ENCODE peak calls at places on chromosomes 7 and 10, in nine cellular contexts. V is WTC11; B is NCI-H2171; Y is WERI-Rb-1; O is AG04450; A is GM12865; M is GM12891; H is HepG2; I is stimulated activated CD8-positive, alpha-beta memory T cell treated with anti-CD3 and anti-CD28 coated beads, Interleukin-15, amount 100 ng/mL, for 4 hours. Q is an unnamed sample.

GRCh38 chr7:32059289-32060045 is 10.7 kb downstream of the PDE1C start:
- DNase-seq in V (no peak), B (no peak), Y (no peak), O (no peak), A (no peak), M (no peak), H (no peak), I (no peak), Q (no peak)

GRCh38 chr7:142481548-142481947 is 223.7 kb upstream of the PRSS58 start:
- DNase-seq in V (no peak), B (peak), Y (peak), O (no peak), A (no peak), M (no peak), H (no peak), I (no peak), Q (peak)

GRCh38 chr7:158035343-158035742 is 552.3 kb downstream of the PTPRN2 start:
- DNase-seq in V (no peak), B (no peak), Y (no peak), O (no peak), A (no peak), M (no peak), H (no peak), I (no peak), Q (no peak)

GRCh38 chr7:50754684-50755083 is 28.0 kb downstream of the GRB10 start:
- DNase-seq in V (no peak), B (no peak), Y (peak), O (no peak), A (no peak), M (no peak), H (peak), I (no peak), Q (no peak)

GRCh38 chr7:92751902-92752901 is 84.2 kb downstream of the CDK6 start:
- DNase-seq in V (no peak), B (no peak), Y (no peak), O (peak), A (no peak), M (no peak), H (peak), I (no peak), Q (peak)

GRCh38 chr7:50926049-50926448 is 143.4 kb upstream of the GRB10 start:
- DNase-seq in V (no peak), B (no peak), Y (no peak), O (no peak), A (no peak), M (no peak), H (no peak), I (no peak), Q (no peak)

GRCh38 chr10:63703740-63704345 is 182.6 kb downstream of the REEP3 start:
- DNase-seq in V (no peak), B (no peak), Y (no peak), O (no peak), A (no peak), M (no peak), H (no peak), I (no peak), Q (no peak)

GRCh38 chr10:3071405-3072198 is 4.3 kb downstream of the PFKP start:
- DNase-seq in V (no peak), B (no peak), Y (no peak), O (no peak), A (no peak), M (no peak), H (no peak), I (peak), Q (peak)

GRCh38 chr7:1361016-1361755 is 98.1 kb downstream of the MICALL2 start:
- DNase-seq in V (no peak), B (no peak), Y (no peak), O (no peak), A (no peak), M (no peak), H (no peak), I (no peak), Q (no peak)

GRCh38 chr10:112558476-112559166 is 111.6 kb downstream of the VTI1A start:
- DNase-seq in V (no peak), B (no peak), Y (no peak), O (no peak), A (no peak), M (no peak), H (no peak), I (no peak), Q (no peak)

GRCh38 chr7:55366461-55367138 is 1.5 kb downstream of the LANCL2 start:
- DNase-seq in V (no peak), B (peak), Y (peak), O (no peak), A (peak), M (no peak), H (peak), I (no peak), Q (no peak)

GRCh38 chr7:99012722-99013121 is 131.2 kb downstream of the SMURF1 start:
- DNase-seq in V (no peak), B (no peak), Y (no peak), O (no peak), A (no peak), M (no peak), H (no peak), I (no peak), Q (no peak)

GRCh38 chr7:108001759-108002725 is 919 bp downstream of the LAMB1 start:
- DNase-seq in V (peak), B (peak), Y (peak), O (no peak), A (no peak), M (peak), H (no peak), I (no peak), Q (peak)

GRCh38 chr10:69831231-69831855 is 29.6 kb downstream of the COL13A1 start:
- DNase-seq in V (no peak), B (no peak), Y (no peak), O (no peak), A (no peak), M (no peak), H (no peak), I (no peak), Q (peak)

GRCh38 chr7:111531993-111532392 is 30.3 kb downstream of the IMMP2L start:
- DNase-seq in V (no peak), B (no peak), Y (no peak), O (no peak), A (no peak), M (no peak), H (no peak), I (no peak), Q (no peak)

GRCh38 chr7:99372275-99373085 is 2.0 kb upstream of the ARPC1B start:
- DNase-seq in V (no peak), B (no peak), Y (peak), O (no peak), A (no peak), M (no peak), H (peak), I (no peak), Q (peak)

GRCh38 chr7:8261711-8262695 is at the start of gene ICA1:
- DNase-seq in V (peak), B (peak), Y (peak), O (no peak), A (peak), M (peak), H (no peak), I (no peak), Q (no peak)

GRCh38 chr7:23531794-23532489 is at the start of gene TRA2A:
- DNase-seq in V (peak), B (peak), Y (peak), O (peak), A (peak), M (peak), H (peak), I (peak), Q (peak)

GRCh38 chr10:70169011-70169410 is 1.3 kb downstream of the SAR1A start:
- DNase-seq in V (no peak), B (no peak), Y (no peak), O (no peak), A (no peak), M (no peak), H (no peak), I (no peak), Q (no peak)

GRCh38 chr7:129762387-129762969 is 151.0 kb downstream of the NRF1 start:
- DNase-seq in V (no peak), B (no peak), Y (no peak), O (no peak), A (no peak), M (no peak), H (no peak), I (no peak), Q (no peak)

GRCh38 chr7:80298201-80298600 is 163.6 kb downstream of the GNAI1 start:
- DNase-seq in V (no peak), B (no peak), Y (no peak), O (no peak), A (no peak), M (no peak), H (no peak), I (no peak), Q (no peak)

GRCh38 chr7:156836443-156836842 is 56.5 kb downstream of the LMBR1 start:
- DNase-seq in V (no peak), B (no peak), Y (no peak), O (no peak), A (no peak), M (no peak), H (no peak), I (no peak), Q (peak)

GRCh38 chr7:29815181-29816105 is 9.1 kb downstream of the WIPF3 start:
- DNase-seq in V (no peak), B (no peak), Y (no peak), O (no peak), A (no peak), M (no peak), H (no peak), I (no peak), Q (no peak)

GRCh38 chr10:35993816-35994515 is 351.9 kb upstream of the FZD8 start:
- DNase-seq in V (no peak), B (no peak), Y (no peak), O (no peak), A (no peak), M (no peak), H (no peak), I (no peak), Q (no peak)

GRCh38 chr7:1709281-1709680 is 39.2 kb downstream of the ELFN1 start:
- DNase-seq in V (no peak), B (no peak), Y (peak), O (no peak), A (no peak), M (no peak), H (no peak), I (no peak), Q (no peak)

GRCh38 chr10:122363311-122363710 is 11.2 kb upstream of the PLEKHA1 start:
- DNase-seq in V (no peak), B (no peak), Y (no peak), O (no peak), A (no peak), M (no peak), H (no peak), I (no peak), Q (no peak)

GRCh38 chr7:28700790-28701203 is 257.3 kb downstream of the TRIL start:
- DNase-seq in V (no peak), B (peak), Y (no peak), O (peak), A (no peak), M (no peak), H (no peak), I (no peak), Q (no peak)

GRCh38 chr10:131891196-131891928 is 9.4 kb upstream of the PPP2R2D start:
- DNase-seq in V (peak), B (no peak), Y (peak), O (no peak), A (no peak), M (no peak), H (peak), I (no peak), Q (no peak)

GRCh38 chr7:143361552-143362125 is 874 bp downstream of the FAM131B start:
- DNase-seq in V (peak), B (peak), Y (no peak), O (no peak), A (no peak), M (no peak), H (no peak), I (no peak), Q (no peak)

GRCh38 chr7:98771519-98772241 is 98.1 kb downstream of the TMEM130 start:
- DNase-seq in V (peak), B (peak), Y (no peak), O (peak), A (peak), M (no peak), H (peak), I (no peak), Q (peak)

GRCh38 chr7:38411404-38411803 is 138.0 kb upstream of the TARP start:
- DNase-seq in V (no peak), B (no peak), Y (peak), O (no peak), A (peak), M (no peak), H (peak), I (no peak), Q (no peak)

GRCh38 chr7:73706122-73707044 is 13.1 kb downstream of the STX1A start:
- DNase-seq in V (no peak), B (peak), Y (no peak), O (no peak), A (no peak), M (no peak), H (no peak), I (no peak), Q (peak)

GRCh38 chr7:56287429-56288138 is 171.4 kb upstream of the NUPR2 start:
- DNase-seq in V (no peak), B (no peak), Y (peak), O (no peak), A (no peak), M (no peak), H (no peak), I (no peak), Q (no peak)

GRCh38 chr7:69710773-69711445 is 112.6 kb downstream of the AUTS2 start:
- DNase-seq in V (no peak), B (no peak), Y (no peak), O (no peak), A (no peak), M (no peak), H (no peak), I (no peak), Q (no peak)

Q was measured in HFFc6.